ENCODE peak calls at places on chromosomes 1 and 21, in nine cellular contexts. S, Z, J, A, E, M, K, H and Y are unnamed samples.

GRCh38 chr1:200535605-200536004 is 84.9 kb downstream of the KIF14 start:
- DNase-seq in M (no peak), H (peak), Z (peak), J (peak), E (no peak), A (peak), S (no peak), K (peak), Y (no peak)

GRCh38 chr21:15076730-15077129 is 11.9 kb upstream of the NRIP1 start:
- DNase-seq in S (no peak), K (no peak), M (no peak), J (no peak), A (no peak), H (no peak), E (no peak), Z (no peak), Y (no peak)

GRCh38 chr1:84020151-84020550 is 21.2 kb upstream of the TTLL7 start:
- DNase-seq in Z (no peak), S (no peak), A (no peak), M (peak), J (no peak), K (no peak), E (no peak), H (no peak), Y (no peak)

GRCh38 chr1:182257369-182258063 is 134.1 kb downstream of the GLUL start:
- DNase-seq in K (no peak), S (no peak), H (no peak), E (no peak), Z (no peak), J (no peak), A (no peak), M (no peak), Y (no peak)

GRCh38 chr1:64162151-64162550 is 41.3 kb upstream of the UBE2U start:
- DNase-seq in Z (no peak), M (no peak), H (no peak), A (no peak), K (no peak), S (no peak), J (no peak), E (no peak), Y (no peak)

GRCh38 chr1:9371391-9371935 is 78.8 kb downstream of the SPSB1 start:
- DNase-seq in J (no peak), K (peak), H (peak), A (peak), Z (no peak), E (no peak), S (peak), M (no peak), Y (no peak)

GRCh38 chr1:214670098-214670497 is 67.1 kb downstream of the CENPF start:
- DNase-seq in A (no peak), M (no peak), J (no peak), H (peak), S (peak), E (no peak), K (no peak), Z (no peak), Y (no peak)

GRCh38 chr1:12088607-12089006 is 25.5 kb downstream of the TNFRSF8 start:
- DNase-seq in Z (no peak), H (no peak), K (no peak), E (no peak), A (no peak), M (no peak), S (no peak), J (peak), Y (no peak)

GRCh38 chr1:30176477-30176876 is 546.9 kb downstream of the MATN1 start:
- DNase-seq in A (no peak), M (no peak), K (no peak), J (no peak), Z (no peak), S (no peak), H (no peak), E (no peak), Y (no peak)

GRCh38 chr1:152397474-152397873 is 16.6 kb downstream of the CRNN start:
- DNase-seq in H (no peak), M (no peak), A (peak), S (no peak), Z (no peak), K (no peak), E (no peak), J (no peak), Y (no peak)

GRCh38 chr1:35876988-35877387 is 6.0 kb upstream of the AGO1 start:
- DNase-seq in A (peak), E (no peak), M (peak), S (no peak), J (no peak), H (peak), K (peak), Z (no peak), Y (no peak)

GRCh38 chr1:229699613-229700242 is 73.7 kb downstream of the URB2 start:
- DNase-seq in J (no peak), S (no peak), M (no peak), K (no peak), Z (no peak), H (peak), A (no peak), E (no peak), Y (no peak)

GRCh38 chr1:46575300-46575699 is 23.9 kb upstream of the KNCN start:
- DNase-seq in A (no peak), S (no peak), J (no peak), M (no peak), Z (no peak), E (no peak), H (no peak), K (no peak), Y (no peak)

GRCh38 chr1:34843392-34844251 is 15.9 kb downstream of the SMIM12 start:
- DNase-seq in Z (peak), S (no peak), K (peak), J (no peak), H (no peak), M (no peak), A (no peak), E (no peak), Y (no peak)

GRCh38 chr1:101140041-101140718 is 96.6 kb upstream of the S1PR1 start:
- DNase-seq in Z (no peak), E (no peak), M (no peak), H (no peak), J (no peak), K (no peak), S (no peak), A (no peak), Y (no peak)

GRCh38 chr1:162230096-162230495 is 146.6 kb downstream of the SPATA46 start:
- DNase-seq in J (no peak), M (no peak), K (peak), A (peak), E (no peak), H (peak), S (no peak), Z (peak), Y (no peak)

GRCh38 chr1:5481889-5482288 is 510.3 kb downstream of the NPHP4 start:
- DNase-seq in K (peak), M (peak), J (peak), H (no peak), E (no peak), A (no peak), Z (peak), S (no peak), Y (no peak)

GRCh38 chr1:90800012-90800717 is 83.1 kb upstream of the BARHL2 start:
- DNase-seq in A (no peak), H (no peak), J (no peak), Z (no peak), S (no peak), E (no peak), K (no peak), M (no peak), Y (no peak)

GRCh38 chr1:177124578-177125278 is 39.8 kb downstream of the ASTN1 start:
- DNase-seq in J (no peak), A (no peak), S (no peak), Z (no peak), K (no peak), M (no peak), E (no peak), H (no peak), Y (no peak)

GRCh38 chr1:201988593-201988992 is 6.1 kb downstream of the RNPEP start:
- DNase-seq in E (no peak), Z (no peak), K (no peak), M (no peak), J (no peak), H (no peak), A (no peak), S (no peak), Y (no peak)

GRCh38 chr1:84504580-84505021 is 1.6 kb upstream of the SPATA1 start:
- DNase-seq in E (no peak), A (no peak), K (no peak), Z (no peak), H (peak), M (no peak), S (peak), J (no peak), Y (no peak)

GRCh38 chr1:43057567-43057966 is 98.9 kb upstream of the SLC2A1 start:
- DNase-seq in A (no peak), K (no peak), H (no peak), J (no peak), S (no peak), M (no peak), E (no peak), Z (no peak), Y (no peak)

GRCh38 chr1:27489973-27490741 is at the start of gene WASF2:
- DNase-seq in S (peak), A (peak), M (peak), K (peak), Z (peak), J (peak), H (peak), E (peak), Y (peak)
- TF ChIP-seq CTCF in S (no peak), A (no peak), M (peak), K (no peak), Z (no peak), J (no peak), H (no peak), E (no peak), Y (no peak)

GRCh38 chr1:78678324-78678723 is 28.7 kb downstream of the IFI44 start:
- DNase-seq in A (no peak), E (no peak), Z (no peak), J (no peak), H (no peak), K (no peak), M (no peak), S (no peak), Y (no peak)
- TF ChIP-seq CTCF in A (no peak), E (no peak), Z (no peak), J (no peak), H (no peak), K (no peak), M (no peak), S (no peak), Y (no peak)

DNA sequence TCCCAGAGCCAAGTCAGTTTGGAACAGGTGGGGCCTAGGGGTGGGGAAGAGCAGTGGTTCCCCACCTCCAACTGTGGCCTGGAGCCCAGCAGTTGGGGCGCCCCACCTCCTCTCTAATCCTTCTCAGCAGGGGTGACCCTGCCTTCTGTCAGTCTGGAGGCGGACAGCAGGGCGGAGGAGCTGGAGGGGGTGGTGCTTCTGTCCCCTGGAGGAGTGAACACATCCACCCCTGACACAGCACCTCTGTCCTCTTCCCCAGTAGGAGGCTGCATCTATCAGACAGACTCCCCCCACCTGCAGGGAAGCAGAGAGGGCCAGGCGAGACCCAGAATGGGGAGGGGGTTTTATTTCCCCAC is 73.8 kb downstream of the MRPL37 start:
- DNase-seq in K (no peak), A (peak), Z (peak), S (no peak), E (peak), M (no peak), J (no peak), H (no peak), Y (no peak)
- TF ChIP-seq CTCF in K (no peak), A (no peak), Z (no peak), S (no peak), E (no peak), M (no peak), J (no peak), H (no peak), Y (no peak)

GRCh38 chr21:37155216-37155615 is 82.2 kb downstream of the TTC3 start:
- DNase-seq in J (no peak), S (no peak), Z (no peak), H (peak), A (peak), K (no peak), E (no peak), M (no peak), Y (no peak)
- TF ChIP-seq CTCF in J (no peak), S (no peak), Z (peak), H (no peak), A (peak), K (no peak), E (no peak), M (no peak), Y (no peak)

GRCh38 chr1:173249349-173249748 is 42.2 kb upstream of the TNFSF4 start:
- DNase-seq in M (no peak), Z (no peak), A (no peak), S (no peak), K (no peak), E (no peak), H (peak), J (no peak), Y (no peak)

GRCh38 chr1:173257805-173258204 is 50.7 kb upstream of the TNFSF4 start:
- DNase-seq in J (no peak), Z (no peak), K (no peak), M (no peak), E (no peak), A (no peak), S (no peak), H (no peak), Y (no peak)

GRCh38 chr1:173255214-173255813 is 48.2 kb upstream of the TNFSF4 start:
- DNase-seq in K (peak), Z (no peak), H (peak), S (no peak), J (no peak), M (no peak), A (peak), E (no peak), Y (no peak)

GRCh38 chr1:173248247-173248940 is 41.3 kb upstream of the TNFSF4 start:
- DNase-seq in M (no peak), K (no peak), J (no peak), S (no peak), H (no peak), Z (no peak), E (no peak), A (no peak), Y (no peak)

DNA sequence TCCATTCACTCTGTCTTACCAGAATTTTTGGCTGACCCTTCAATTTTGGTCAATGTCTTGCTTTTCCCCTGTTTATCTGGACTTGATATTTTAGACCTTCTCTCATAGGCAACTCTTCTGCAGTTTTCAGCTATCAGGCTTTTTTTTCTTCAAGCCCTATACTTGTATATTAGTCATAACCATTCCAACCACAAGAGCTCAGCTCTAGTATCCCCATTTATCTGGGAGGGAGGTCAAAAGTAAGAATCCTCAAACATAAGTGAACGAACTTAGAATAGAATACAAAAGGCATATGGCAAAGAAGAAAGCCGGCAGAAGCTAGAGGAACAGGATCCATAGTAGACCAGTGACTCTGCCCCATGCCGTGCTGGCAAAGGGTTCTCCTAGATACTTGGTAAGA is 45.9 kb upstream of the TNFSF4 start:
- DNase-seq in M (no peak), H (peak), E (no peak), S (no peak), A (no peak), J (no peak), K (no peak), Z (no peak), Y (no peak)
- TF ChIP-seq CTCF in M (no peak), H (no peak), E (no peak), S (no peak), A (no peak), J (no peak), K (no peak), Z (no peak), Y (no peak)

GRCh38 chr1:53392460-53392859 is 64.6 kb upstream of the LRP8 start:
- DNase-seq in K (no peak), E (no peak), M (no peak), S (no peak), J (no peak), H (no peak), Z (no peak), A (peak), Y (no peak)
- TF ChIP-seq CTCF in K (no peak), E (no peak), M (no peak), S (no peak), J (no peak), H (no peak), Z (no peak), A (no peak), Y (no peak)

GRCh38 chr1:71653952-71654351 is 573.1 kb upstream of the ZRANB2 start:
- DNase-seq in H (no peak), M (no peak), Z (no peak), K (no peak), E (no peak), S (no peak), J (no peak), A (no peak), Y (no peak)
- TF ChIP-seq CTCF in H (no peak), M (no peak), Z (no peak), K (no peak), E (no peak), S (no peak), J (no peak), A (no peak), Y (no peak)

GRCh38 chr1:151368000-151368744 is 4.3 kb downstream of the SELENBP1 start:
- DNase-seq in J (no peak), A (no peak), Z (no peak), K (no peak), E (no peak), S (no peak), H (peak), M (no peak), Y (no peak)

GRCh38 chr1:151362308-151363155 is 10.0 kb downstream of the SELENBP1 start:
- DNase-seq in E (no peak), M (no peak), Z (no peak), A (no peak), K (no peak), S (no peak), H (no peak), J (no peak), Y (no peak)

GRCh38 chr1:151368745-151369610 is 3.5 kb downstream of the SELENBP1 start:
- DNase-seq in E (no peak), J (no peak), A (no peak), M (no peak), K (no peak), H (no peak), S (no peak), Z (no peak), Y (no peak)

GRCh38 chr1:151361883-151362282 is 10.6 kb downstream of the SELENBP1 start:
- DNase-seq in H (no peak), J (no peak), Z (no peak), K (no peak), S (no peak), E (no peak), A (no peak), M (no peak), Y (no peak)

DNA sequence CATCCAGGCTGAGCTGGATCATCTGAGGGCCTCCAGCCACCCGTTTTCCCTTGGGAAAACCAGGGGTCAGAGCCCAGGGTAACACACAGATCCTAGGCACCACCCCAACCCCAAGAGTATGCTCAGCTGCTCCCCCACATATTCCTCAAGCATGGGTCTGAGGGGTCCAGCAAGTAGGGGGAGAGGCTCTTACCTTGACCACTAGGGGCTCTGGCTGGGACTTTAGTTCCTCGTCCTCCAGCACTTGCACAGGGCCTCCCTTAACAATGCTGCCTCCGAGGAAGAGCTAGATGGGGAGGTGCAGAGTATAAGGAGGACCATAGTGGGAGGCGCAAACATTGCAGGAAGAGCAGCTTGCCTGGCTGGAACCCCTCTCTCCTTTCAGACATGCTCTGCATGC is 7.5 kb downstream of the SELENBP1 start:
- DNase-seq in E (no peak), M (no peak), A (peak), H (no peak), J (no peak), K (no peak), Z (no peak), S (no peak), Y (no peak)
- TF ChIP-seq CTCF in E (no peak), M (no peak), A (peak), H (no peak), J (no peak), K (no peak), Z (peak), S (no peak), Y (no peak)

DNA sequence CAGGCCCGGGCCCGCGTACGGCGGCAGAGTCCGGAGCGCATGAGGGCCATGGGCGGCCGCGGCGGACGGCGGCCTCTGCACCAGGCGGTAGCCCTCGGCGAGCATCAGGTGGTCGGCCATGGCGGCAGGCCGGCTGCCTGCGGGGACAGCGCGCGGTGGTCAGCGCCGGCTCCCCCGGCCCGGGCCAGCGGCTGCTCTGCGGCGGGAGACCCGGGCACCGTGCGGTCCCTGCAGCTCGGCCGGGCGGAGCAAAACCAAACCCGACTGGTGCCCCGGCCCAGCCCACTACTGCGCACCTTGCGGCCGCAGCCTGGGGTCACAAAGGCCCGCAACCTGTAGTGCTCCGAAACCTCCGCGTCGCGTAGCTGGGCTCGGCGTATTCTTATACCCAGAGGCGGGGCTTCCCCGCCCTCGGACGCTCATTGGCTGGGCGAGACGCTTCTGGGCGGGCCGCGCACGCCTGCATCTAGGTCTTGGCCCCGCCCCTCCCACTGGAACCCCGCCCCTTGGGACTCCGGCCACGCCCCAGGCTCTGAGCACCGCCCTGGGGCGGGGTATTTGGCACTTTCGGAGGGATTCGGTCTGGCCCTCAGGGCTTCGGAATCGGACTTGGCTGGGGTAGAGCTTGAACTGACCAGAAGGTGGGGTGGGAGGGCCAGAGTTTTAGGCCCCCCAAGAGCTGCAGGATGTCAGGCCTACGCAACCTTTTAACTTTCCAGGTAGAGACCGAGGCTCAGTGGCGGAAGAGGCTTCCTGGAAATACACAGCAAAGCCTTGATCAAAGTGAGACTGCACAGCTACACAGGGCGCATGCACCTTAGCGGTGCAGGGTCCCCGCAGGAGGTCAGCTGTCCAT is at the start of gene CITED4:
- DNase-seq in K (peak), H (peak), A (peak), Z (peak), J (peak), M (peak), S (peak), E (peak), Y (peak)
- TF ChIP-seq CTCF in K (no peak), H (peak), A (peak), Z (peak), J (no peak), M (peak), S (no peak), E (no peak), Y (no peak)

DNA sequence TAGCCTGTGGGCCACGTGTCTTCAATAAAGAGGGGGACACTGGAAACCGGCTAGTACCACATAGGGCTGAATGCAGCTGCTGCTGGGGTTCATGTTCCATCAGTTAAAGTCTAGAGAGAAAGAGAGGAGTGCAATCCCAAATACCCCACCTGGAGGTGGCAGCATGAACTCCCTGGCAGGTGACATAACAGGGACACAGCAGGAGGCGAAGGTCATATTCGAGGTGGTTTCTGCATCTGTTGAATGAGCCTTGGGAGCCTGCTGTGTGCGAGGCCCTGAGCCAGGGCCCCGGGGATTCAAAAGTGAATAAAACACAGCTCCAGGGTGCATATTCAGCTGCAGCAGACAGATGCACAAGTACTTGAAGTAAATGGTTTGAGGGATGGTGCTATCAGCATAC is 456.9 kb downstream of the SETD4 start:
- DNase-seq in S (no peak), A (peak), M (no peak), H (no peak), Z (peak), J (no peak), E (no peak), K (no peak), Y (no peak)
- TF ChIP-seq CTCF in S (no peak), A (peak), M (no peak), H (no peak), Z (peak), J (no peak), E (no peak), K (no peak), Y (no peak)